ENCODE peak calls at places on chromosome 4, in eight cellular contexts. Z is ovary, F is stomach, N is tibial nerve, I is sigmoid colon, Y is body of pancreas, O is lower leg skin, V is right lobe of liver. Q is an unnamed sample.

GRCh38 chr4:184588893-184589292 is 60.4 kb downstream of the CASP3 start:
- DNase-seq in Z (no peak), F (no peak), N (no peak), I (no peak), Y (no peak), O (peak), V (no peak), Q (no peak)

GRCh38 chr4:40350627-40351227 is 15.6 kb downstream of the CHRNA9 start:
- DNase-seq in Z (no peak), F (no peak), N (no peak), I (no peak), Y (no peak), O (peak), V (no peak), Q (no peak)

GRCh38 chr4:30839583-30840520 is 119.7 kb downstream of the PCDH7 start:
- DNase-seq in Z (no peak), F (no peak), N (no peak), I (no peak), Y (no peak), O (no peak), V (no peak), Q (no peak)

GRCh38 chr4:174532479-174532878 is 10.2 kb upstream of the HPGD start:
- DNase-seq in Z (no peak), F (no peak), N (no peak), I (no peak), Y (no peak), O (no peak), V (no peak), Q (no peak)

GRCh38 chr4:1501754-1502500 is 95.7 kb upstream of the NKX1-1 start:
- DNase-seq in Z (no peak), F (no peak), N (no peak), I (no peak), Y (no peak), O (peak), V (no peak), Q (peak)

GRCh38 chr4:120132935-120133334 is 66.3 kb upstream of the MAD2L1 start:
- DNase-seq in Z (no peak), F (no peak), N (no peak), I (no peak), Y (no peak), O (no peak), V (no peak), Q (no peak)

GRCh38 chr4:118086334-118086733 is 52.0 kb downstream of the NDST3 start:
- DNase-seq in Z (no peak), F (no peak), N (no peak), I (no peak), Y (no peak), O (no peak), V (no peak), Q (no peak)

GRCh38 chr4:29972121-29972520 is 748.0 kb upstream of the PCDH7 start:
- DNase-seq in Z (no peak), F (no peak), N (no peak), I (no peak), Y (no peak), O (no peak), V (no peak), Q (no peak)

GRCh38 chr4:1793496-1793840 is 375 bp downstream of the FGFR3 start:
- DNase-seq in Z (no peak), F (peak), N (no peak), I (no peak), Y (peak), O (no peak), V (peak), Q (peak)

GRCh38 chr4:150010525-150011126 is 67.6 kb upstream of the DCLK2 start:
- DNase-seq in Z (peak), F (peak), N (peak), I (no peak), Y (peak), O (no peak), V (no peak), Q (peak)

GRCh38 chr4:95255396-95256107 is 293.2 kb downstream of the UNC5C start:
- DNase-seq in Z (no peak), F (no peak), N (peak), I (no peak), Y (no peak), O (no peak), V (no peak), Q (no peak)

GRCh38 chr4:70759126-70759525 is 37.4 kb downstream of the RUFY3 start:
- DNase-seq in Z (no peak), F (no peak), N (no peak), I (no peak), Y (no peak), O (no peak), V (no peak), Q (no peak)

GRCh38 chr4:99410075-99410474 is 25.1 kb downstream of the ADH7 start:
- DNase-seq in Z (no peak), F (no peak), N (no peak), I (no peak), Y (no peak), O (no peak), V (no peak), Q (no peak)

GRCh38 chr4:150173854-150174398 is 95.7 kb downstream of the DCLK2 start:
- DNase-seq in Z (no peak), F (no peak), N (no peak), I (no peak), Y (no peak), O (no peak), V (no peak), Q (peak)

GRCh38 chr4:19375405-19375804 is 876.3 kb upstream of the SLIT2 start:
- DNase-seq in Z (no peak), F (no peak), N (no peak), I (no peak), Y (no peak), O (no peak), V (no peak), Q (no peak)

GRCh38 chr4:126445596-126445995 is 1130.8 kb downstream of the FAT4 start:
- DNase-seq in Z (no peak), F (no peak), N (no peak), I (no peak), Y (no peak), O (no peak), V (no peak), Q (no peak)

GRCh38 chr4:64781737-64782326 is 372.6 kb upstream of the TECRL start:
- DNase-seq in Z (no peak), F (no peak), N (no peak), I (no peak), Y (no peak), O (no peak), V (no peak), Q (no peak)

GRCh38 chr4:17447675-17448298 is 64.1 kb downstream of the QDPR start:
- DNase-seq in Z (no peak), F (peak), N (peak), I (no peak), Y (peak), O (no peak), V (no peak), Q (peak)

GRCh38 chr4:155608231-155608885 is 58.3 kb upstream of the GUCY1A1 start:
- DNase-seq in Z (no peak), F (no peak), N (no peak), I (no peak), Y (no peak), O (no peak), V (no peak), Q (no peak)

GRCh38 chr4:124941267-124941666 is 228.7 kb upstream of the ANKRD50 start:
- DNase-seq in Z (no peak), F (no peak), N (no peak), I (no peak), Y (no peak), O (no peak), V (no peak), Q (no peak)

GRCh38 chr4:152972821-152973613 is 36.9 kb downstream of the FHDC1 start:
- DNase-seq in Z (no peak), F (no peak), N (no peak), I (no peak), Y (no peak), O (peak), V (no peak), Q (no peak)

GRCh38 chr4:66430856-66431255 is 760.6 kb upstream of the EPHA5 start:
- DNase-seq in Z (no peak), F (no peak), N (no peak), I (no peak), Y (no peak), O (no peak), V (no peak), Q (no peak)

GRCh38 chr4:139789096-139789495 is 123.5 kb downstream of the MGST2 start:
- DNase-seq in Z (no peak), F (no peak), N (no peak), I (no peak), Y (no peak), O (no peak), V (no peak), Q (no peak)

GRCh38 chr4:70844180-70844579 is 4.5 kb upstream of the GRSF1 start:
- DNase-seq in Z (no peak), F (no peak), N (no peak), I (no peak), Y (no peak), O (no peak), V (no peak), Q (peak)

GRCh38 chr4:183266386-183266785 is 53.7 kb downstream of the CLDN22 start:
- DNase-seq in Z (no peak), F (no peak), N (no peak), I (no peak), Y (no peak), O (no peak), V (no peak), Q (no peak)

GRCh38 chr4:112526061-112526460 is 10.1 kb upstream of the NEUROG2 start:
- DNase-seq in Z (no peak), F (no peak), N (no peak), I (no peak), Y (no peak), O (no peak), V (no peak), Q (no peak)

GRCh38 chr4:145722561-145722960 is 42.6 kb downstream of the C4orf51 start:
- DNase-seq in Z (no peak), F (no peak), N (no peak), I (no peak), Y (no peak), O (no peak), V (no peak), Q (no peak)

GRCh38 chr4:148026022-148026421 is 294.1 kb downstream of the ARHGAP10 start:
- DNase-seq in Z (no peak), F (no peak), N (no peak), I (no peak), Y (peak), O (no peak), V (no peak), Q (no peak)

GRCh38 chr4:23789765-23790164 is 100.1 kb downstream of the PPARGC1A start:
- DNase-seq in Z (no peak), F (no peak), N (peak), I (peak), Y (peak), O (no peak), V (peak), Q (no peak)

GRCh38 chr4:176547005-176547404 is 227.2 kb downstream of the SPCS3 start:
- DNase-seq in Z (no peak), F (no peak), N (no peak), I (no peak), Y (no peak), O (no peak), V (no peak), Q (no peak)

GRCh38 chr4:14743601-14744000 is 258.7 kb upstream of the CPEB2 start:
- DNase-seq in Z (no peak), F (no peak), N (no peak), I (no peak), Y (no peak), O (no peak), V (no peak), Q (no peak)

GRCh38 chr4:24923550-24923949 is 10.7 kb upstream of the CCDC149 start:
- DNase-seq in Z (no peak), F (no peak), N (no peak), I (no peak), Y (no peak), O (no peak), V (no peak), Q (no peak)

GRCh38 chr4:11367371-11367770 is 61.3 kb downstream of the HS3ST1 start:
- DNase-seq in Z (peak), F (peak), N (peak), I (peak), Y (peak), O (peak), V (peak), Q (peak)

GRCh38 chr4:6405417-6405747 is 67.0 kb downstream of the PPP2R2C start:
- DNase-seq in Z (no peak), F (no peak), N (no peak), I (no peak), Y (no peak), O (no peak), V (no peak), Q (no peak)

GRCh38 chr4:24924309-24924781 is 11.5 kb upstream of the CCDC149 start:
- DNase-seq in Z (no peak), F (no peak), N (no peak), I (no peak), Y (peak), O (no peak), V (no peak), Q (peak)

GRCh38 chr4:158673633-158674032 is 1.5 kb downstream of the ETFDH start:
- DNase-seq in Z (no peak), F (no peak), N (no peak), I (no peak), Y (no peak), O (no peak), V (no peak), Q (no peak)

GRCh38 chr4:158671915-158672806 is at the start of gene ETFDH:
- DNase-seq in Z (peak), F (peak), N (peak), I (peak), Y (peak), O (peak), V (peak), Q (peak)

GRCh38 chr4:158669310-158669709 is 2.4 kb downstream of the C4orf46 start:
- DNase-seq in Z (no peak), F (no peak), N (no peak), I (no peak), Y (no peak), O (no peak), V (no peak), Q (no peak)

GRCh38 chr4:158670975-158671664 is 567 bp downstream of the C4orf46 start:
- DNase-seq in Z (peak), F (peak), N (peak), I (peak), Y (peak), O (no peak), V (peak), Q (peak)

DNA sequence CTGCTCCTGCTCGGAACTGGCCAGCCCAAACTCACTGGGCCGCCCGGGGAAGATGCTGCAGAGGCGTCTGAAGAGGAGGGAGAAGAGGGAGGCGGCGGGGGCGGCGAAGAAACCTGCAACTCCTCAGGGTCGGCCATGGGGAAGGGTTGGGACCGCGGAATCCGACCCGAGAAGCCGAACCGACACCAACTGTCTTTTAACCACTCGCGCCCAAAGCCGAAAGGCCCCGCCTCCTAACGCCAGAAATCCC is at the start of gene C4orf46:
- DNase-seq in Z (no peak), F (no peak), N (no peak), I (no peak), Y (no peak), O (no peak), V (no peak), Q (no peak)
- TF ChIP-seq POLR2A in Z (no peak), F (no peak), N (no peak), I (no peak), Y (no peak), O (no peak), V (no peak), Q (no peak)

DNA sequence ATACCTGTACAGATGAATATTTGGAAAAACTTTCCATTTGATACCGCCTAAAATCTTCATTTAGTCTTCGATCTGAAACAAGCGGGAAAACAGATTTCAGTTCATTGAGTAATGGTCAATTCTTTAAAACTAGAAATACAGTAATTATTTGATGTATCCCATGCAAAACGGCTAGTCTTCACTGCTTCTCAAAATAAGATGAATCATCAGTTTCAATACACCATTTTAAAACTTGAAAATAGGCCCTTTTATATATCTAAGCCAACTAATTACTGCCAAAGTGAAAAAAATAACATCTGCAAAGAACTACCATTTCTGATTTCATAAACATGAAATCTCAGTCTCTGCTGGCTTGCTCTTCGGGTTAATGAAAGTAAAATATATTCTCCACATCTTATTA is 11.0 kb downstream of the SCLT1 start:
- DNase-seq in Z (no peak), F (no peak), N (no peak), I (no peak), Y (no peak), O (no peak), V (no peak), Q (no peak)
- H3K4me3 ChIP-seq in Z (no peak), F (no peak), N (no peak), I (no peak), Y (no peak), O (no peak), V (no peak), Q (no peak)

GRCh38 chr4:132344924-132345828 is 803.9 kb upstream of the PCDH10 start:
- DNase-seq in Z (no peak), F (no peak), N (no peak), I (no peak), Y (no peak), O (no peak), V (no peak), Q (no peak)
- TF ChIP-seq POLR2A in Z (no peak), F (no peak), N (no peak), I (no peak), Y (no peak), O (no peak), V (no peak), Q (no peak)

GRCh38 chr4:181578911-181579310 is 664.3 kb upstream of the TENM3 start:
- DNase-seq in Z (no peak), F (no peak), N (no peak), I (no peak), Y (no peak), O (no peak), V (no peak), Q (no peak)
- H3K4me3 ChIP-seq in Z (no peak), F (no peak), N (no peak), I (no peak), Y (no peak), O (no peak), V (no peak), Q (no peak)

GRCh38 chr4:2932561-2932950 is 30.6 kb downstream of the NOP14 start:
- DNase-seq in Z (no peak), F (peak), N (no peak), I (no peak), Y (no peak), O (peak), V (peak), Q (peak)
- TF ChIP-seq POLR2A in Z (no peak), F (no peak), N (no peak), I (no peak), Y (no peak), O (no peak), V (no peak), Q (no peak)

GRCh38 chr4:8269535-8270417 is at the start of gene HTRA3:
- DNase-seq in Z (peak), F (peak), N (no peak), I (peak), Y (no peak), O (no peak), V (peak), Q (peak)
- H3K4me3 ChIP-seq in Z (peak), F (peak), N (peak), I (peak), Y (no peak), O (no peak), V (no peak), Q (no peak)

GRCh38 chr4:101347267-101347556 is at the start of gene PPP3CA:
- DNase-seq in Z (no peak), F (no peak), N (no peak), I (no peak), Y (no peak), O (peak), V (no peak), Q (no peak)
- TF ChIP-seq POLR2A in Z (peak), F (no peak), N (no peak), I (no peak), Y (no peak), O (no peak), V (peak), Q (peak)

DNA sequence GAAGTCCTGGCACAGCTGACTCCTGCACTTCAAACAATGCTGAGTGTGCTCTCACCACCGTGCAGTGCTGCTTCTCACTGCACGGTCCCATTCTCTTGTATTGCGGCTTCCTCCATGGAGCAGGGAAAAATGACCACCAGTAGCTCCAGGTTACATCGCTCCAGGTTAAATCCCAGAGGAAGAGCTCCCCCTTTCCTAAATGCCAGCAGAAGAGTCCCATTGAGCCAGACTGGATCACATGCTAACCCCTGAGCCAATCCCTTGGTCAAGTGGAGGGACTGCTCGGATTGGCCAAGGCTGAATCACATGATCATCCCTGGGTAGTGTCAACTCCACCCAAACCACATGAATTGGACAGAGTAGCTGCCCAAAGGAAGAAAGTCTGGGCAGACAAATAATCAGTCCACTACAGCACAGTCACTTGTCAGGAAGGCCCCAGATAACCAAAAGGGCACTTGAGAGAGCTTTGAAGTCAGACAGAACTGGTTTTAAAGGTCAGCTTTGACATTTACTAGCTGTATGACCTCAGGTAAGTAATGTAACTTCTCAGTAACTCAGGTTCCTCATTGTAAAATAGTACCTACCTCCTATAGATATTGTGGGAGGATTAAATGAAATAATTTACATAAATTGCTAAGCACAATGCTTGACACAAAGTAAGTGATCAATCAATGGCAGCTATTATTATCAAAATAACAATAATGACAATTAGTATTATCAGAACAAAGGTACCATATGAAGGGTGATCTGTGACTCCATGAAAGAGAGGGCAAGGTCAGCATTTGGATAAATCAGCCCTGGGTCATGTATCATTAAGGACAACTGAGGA is 14.3 kb downstream of the TEC start:
- DNase-seq in Z (no peak), F (no peak), N (no peak), I (no peak), Y (no peak), O (no peak), V (no peak), Q (no peak)
- H3K4me3 ChIP-seq in Z (no peak), F (no peak), N (no peak), I (no peak), Y (no peak), O (no peak), V (no peak), Q (no peak)

Q was measured in adrenal gland.